ENCODE peak calls at places on chromosomes 16 and 17, in five cellular contexts. R is stimulated activated CD4-positive, alpha-beta T cell treated with anti-CD3 and anti-CD28 coated beads, Interleukin-1b, Interleukin-23, amount 100 ng/mL, for 1 hour; Y is fibroblast of pulmonary artery; V is type B pancreatic cell; W is AG10803. S is an unnamed sample.

GRCh38 chr17:2212328-2212981 is 91.1 kb downstream of the SMG6 start:
- DNase-seq in R (no peak), Y (peak; percentile 70), V (no peak), W (peak; percentile 95), S (no peak)

GRCh38 chr16:70725912-70726828 is 40.3 kb upstream of the MTSS2 start:
- DNase-seq in R (no peak), Y (no peak), V (no peak), W (no peak), S (no peak)

GRCh38 chr17:13587487-13588338 is 14.0 kb downstream of the HS3ST3A1 start:
- DNase-seq in R (no peak), Y (no peak), V (no peak), W (peak; percentile 87), S (no peak)

GRCh38 chr17:9123594-9124553 is 102.6 kb downstream of the NTN1 start:
- DNase-seq in R (no peak), Y (no peak), V (no peak), W (no peak), S (no peak)

GRCh38 chr16:23679986-23680336 is 1.3 kb downstream of the PLK1 start:
- DNase-seq in R (no peak), Y (no peak), V (no peak), W (no peak), S (no peak)

GRCh38 chr16:17529982-17530760 is 59.4 kb upstream of the XYLT1 start:
- DNase-seq in R (no peak), Y (no peak), V (no peak), W (no peak), S (no peak)

GRCh38 chr17:67068999-67069398 is 24.6 kb downstream of the CACNG1 start:
- DNase-seq in R (no peak), Y (no peak), V (no peak), W (peak; percentile 11), S (no peak)

GRCh38 chr16:56897026-56897799 is 32.2 kb downstream of the SLC12A3 start:
- DNase-seq in R (no peak), Y (no peak), V (no peak), W (no peak), S (no peak)

GRCh38 chr17:73827627-73828241 is 183.5 kb upstream of the SDK2 start:
- DNase-seq in R (no peak), Y (peak; percentile 1), V (no peak), W (no peak), S (no peak)

S was measured in osteocyte.